ENCODE peak calls at places on chromosomes 13 and 19, in five cellular contexts. One of them, this sample, is unnamed.

GRCh38 chr19:42473686-42474085 is 30.9 kb upstream of the CXCL17 start:
- DNase-seq in LHCN-M2: no peak
- DNase-seq in activated T-helper 2 cell treated with anti-CD3 and anti-CD28 coated beads, Interferon-gamma antibody, Interleukin-2, Interleukin-4, amounts not matched to agents 10 μg/mL and 5 μg/mL and 100 μg/mL, durations not matched to agents 14 hours and 24 hours and 36 hours: no peak
- DNase-seq in T follicular helper cell: no peak
- DNase-seq in caudate nucleus: no peak
- DNase-seq in this sample: no peak

GRCh38 chr19:48970923-48971395 is 5.8 kb downstream of the FTL start:
- DNase-seq in LHCN-M2: no peak
- DNase-seq in activated T-helper 2 cell treated with anti-CD3 and anti-CD28 coated beads, Interferon-gamma antibody, Interleukin-2, Interleukin-4, amounts not matched to agents 10 μg/mL and 5 μg/mL and 100 μg/mL, durations not matched to agents 14 hours and 24 hours and 36 hours: peak
- DNase-seq in T follicular helper cell: peak
- DNase-seq in caudate nucleus: peak
- DNase-seq in this sample: peak

GRCh38 chr19:34104099-34104498 is 68.2 kb upstream of the LSM14A start:
- DNase-seq in LHCN-M2: no peak
- DNase-seq in activated T-helper 2 cell treated with anti-CD3 and anti-CD28 coated beads, Interferon-gamma antibody, Interleukin-2, Interleukin-4, amounts not matched to agents 10 μg/mL and 5 μg/mL and 100 μg/mL, durations not matched to agents 14 hours and 24 hours and 36 hours: no peak
- DNase-seq in T follicular helper cell: no peak
- DNase-seq in caudate nucleus: no peak
- DNase-seq in this sample: no peak

GRCh38 chr13:39259371-39259770 is 221.1 kb downstream of the NHLRC3 start:
- DNase-seq in LHCN-M2: no peak
- DNase-seq in activated T-helper 2 cell treated with anti-CD3 and anti-CD28 coated beads, Interferon-gamma antibody, Interleukin-2, Interleukin-4, amounts not matched to agents 10 μg/mL and 5 μg/mL and 100 μg/mL, durations not matched to agents 14 hours and 24 hours and 36 hours: no peak
- DNase-seq in T follicular helper cell: no peak
- DNase-seq in caudate nucleus: no peak
- DNase-seq in this sample: peak

GRCh38 chr19:2488405-2488941 is 12.5 kb downstream of the GADD45B start:
- DNase-seq in LHCN-M2: no peak
- DNase-seq in activated T-helper 2 cell treated with anti-CD3 and anti-CD28 coated beads, Interferon-gamma antibody, Interleukin-2, Interleukin-4, amounts not matched to agents 10 μg/mL and 5 μg/mL and 100 μg/mL, durations not matched to agents 14 hours and 24 hours and 36 hours: no peak
- DNase-seq in T follicular helper cell: no peak
- DNase-seq in caudate nucleus: no peak
- DNase-seq in this sample: no peak

GRCh38 chr19:58123354-58123753 is 25.3 kb upstream of the ZSCAN18 start:
- DNase-seq in LHCN-M2: peak
- DNase-seq in activated T-helper 2 cell treated with anti-CD3 and anti-CD28 coated beads, Interferon-gamma antibody, Interleukin-2, Interleukin-4, amounts not matched to agents 10 μg/mL and 5 μg/mL and 100 μg/mL, durations not matched to agents 14 hours and 24 hours and 36 hours: no peak
- DNase-seq in T follicular helper cell: no peak
- DNase-seq in caudate nucleus: no peak
- DNase-seq in this sample: no peak

GRCh38 chr19:9498183-9498902 is at the start of gene ZNF560:
- DNase-seq in LHCN-M2: no peak
- DNase-seq in activated T-helper 2 cell treated with anti-CD3 and anti-CD28 coated beads, Interferon-gamma antibody, Interleukin-2, Interleukin-4, amounts not matched to agents 10 μg/mL and 5 μg/mL and 100 μg/mL, durations not matched to agents 14 hours and 24 hours and 36 hours: no peak
- DNase-seq in T follicular helper cell: no peak
- DNase-seq in caudate nucleus: no peak
- DNase-seq in this sample: peak

GRCh38 chr19:48511800-48512503 is at the start of gene LMTK3:
- DNase-seq in LHCN-M2: peak
- DNase-seq in activated T-helper 2 cell treated with anti-CD3 and anti-CD28 coated beads, Interferon-gamma antibody, Interleukin-2, Interleukin-4, amounts not matched to agents 10 μg/mL and 5 μg/mL and 100 μg/mL, durations not matched to agents 14 hours and 24 hours and 36 hours: peak
- DNase-seq in T follicular helper cell: peak
- DNase-seq in caudate nucleus: peak
- DNase-seq in this sample: peak

GRCh38 chr19:5038631-5039271 is 69.8 kb downstream of the KDM4B start:
- DNase-seq in LHCN-M2: peak
- DNase-seq in activated T-helper 2 cell treated with anti-CD3 and anti-CD28 coated beads, Interferon-gamma antibody, Interleukin-2, Interleukin-4, amounts not matched to agents 10 μg/mL and 5 μg/mL and 100 μg/mL, durations not matched to agents 14 hours and 24 hours and 36 hours: no peak
- DNase-seq in T follicular helper cell: no peak
- DNase-seq in caudate nucleus: peak
- DNase-seq in this sample: no peak

GRCh38 chr13:20392530-20392929 is 133.1 kb downstream of the CRYL1 start:
- DNase-seq in LHCN-M2: no peak
- DNase-seq in activated T-helper 2 cell treated with anti-CD3 and anti-CD28 coated beads, Interferon-gamma antibody, Interleukin-2, Interleukin-4, amounts not matched to agents 10 μg/mL and 5 μg/mL and 100 μg/mL, durations not matched to agents 14 hours and 24 hours and 36 hours: no peak
- DNase-seq in T follicular helper cell: no peak
- DNase-seq in caudate nucleus: no peak
- DNase-seq in this sample: no peak

GRCh38 chr13:43196171-43196611 is 172.8 kb downstream of the DNAJC15 start:
- DNase-seq in LHCN-M2: peak
- DNase-seq in activated T-helper 2 cell treated with anti-CD3 and anti-CD28 coated beads, Interferon-gamma antibody, Interleukin-2, Interleukin-4, amounts not matched to agents 10 μg/mL and 5 μg/mL and 100 μg/mL, durations not matched to agents 14 hours and 24 hours and 36 hours: no peak
- DNase-seq in T follicular helper cell: no peak
- DNase-seq in caudate nucleus: no peak
- DNase-seq in this sample: no peak

GRCh38 chr19:32615569-32615968 is 34.6 kb downstream of the PDCD5 start:
- DNase-seq in LHCN-M2: no peak
- DNase-seq in activated T-helper 2 cell treated with anti-CD3 and anti-CD28 coated beads, Interferon-gamma antibody, Interleukin-2, Interleukin-4, amounts not matched to agents 10 μg/mL and 5 μg/mL and 100 μg/mL, durations not matched to agents 14 hours and 24 hours and 36 hours: no peak
- DNase-seq in T follicular helper cell: no peak
- DNase-seq in caudate nucleus: no peak
- DNase-seq in this sample: no peak

GRCh38 chr19:10226376-10227214 is 4.5 kb downstream of the S1PR2 start:
- DNase-seq in LHCN-M2: no peak
- DNase-seq in activated T-helper 2 cell treated with anti-CD3 and anti-CD28 coated beads, Interferon-gamma antibody, Interleukin-2, Interleukin-4, amounts not matched to agents 10 μg/mL and 5 μg/mL and 100 μg/mL, durations not matched to agents 14 hours and 24 hours and 36 hours: no peak
- DNase-seq in T follicular helper cell: no peak
- DNase-seq in caudate nucleus: peak
- DNase-seq in this sample: no peak

GRCh38 chr19:50508850-50509190 is 2.2 kb downstream of the JOSD2 start:
- DNase-seq in LHCN-M2: no peak
- DNase-seq in activated T-helper 2 cell treated with anti-CD3 and anti-CD28 coated beads, Interferon-gamma antibody, Interleukin-2, Interleukin-4, amounts not matched to agents 10 μg/mL and 5 μg/mL and 100 μg/mL, durations not matched to agents 14 hours and 24 hours and 36 hours: no peak
- DNase-seq in T follicular helper cell: no peak
- DNase-seq in caudate nucleus: no peak
- DNase-seq in this sample: no peak

GRCh38 chr13:97234742-97235141 is 12.6 kb downstream of the MBNL2 start:
- DNase-seq in LHCN-M2: no peak
- DNase-seq in activated T-helper 2 cell treated with anti-CD3 and anti-CD28 coated beads, Interferon-gamma antibody, Interleukin-2, Interleukin-4, amounts not matched to agents 10 μg/mL and 5 μg/mL and 100 μg/mL, durations not matched to agents 14 hours and 24 hours and 36 hours: no peak
- DNase-seq in T follicular helper cell: no peak
- DNase-seq in caudate nucleus: no peak
- DNase-seq in this sample: no peak

GRCh38 chr19:42088471-42089190 is 12.7 kb downstream of the ZNF574 start:
- DNase-seq in LHCN-M2: peak
- DNase-seq in activated T-helper 2 cell treated with anti-CD3 and anti-CD28 coated beads, Interferon-gamma antibody, Interleukin-2, Interleukin-4, amounts not matched to agents 10 μg/mL and 5 μg/mL and 100 μg/mL, durations not matched to agents 14 hours and 24 hours and 36 hours: no peak
- DNase-seq in T follicular helper cell: no peak
- DNase-seq in caudate nucleus: no peak
- DNase-seq in this sample: no peak

GRCh38 chr13:51785592-51786424 is 18.2 kb downstream of the DHRS12 start:
- DNase-seq in LHCN-M2: peak
- DNase-seq in activated T-helper 2 cell treated with anti-CD3 and anti-CD28 coated beads, Interferon-gamma antibody, Interleukin-2, Interleukin-4, amounts not matched to agents 10 μg/mL and 5 μg/mL and 100 μg/mL, durations not matched to agents 14 hours and 24 hours and 36 hours: no peak
- DNase-seq in T follicular helper cell: no peak
- DNase-seq in caudate nucleus: no peak
- DNase-seq in this sample: no peak

GRCh38 chr13:111911754-111912452 is 155.0 kb upstream of the SOX1 start:
- DNase-seq in LHCN-M2: no peak
- DNase-seq in activated T-helper 2 cell treated with anti-CD3 and anti-CD28 coated beads, Interferon-gamma antibody, Interleukin-2, Interleukin-4, amounts not matched to agents 10 μg/mL and 5 μg/mL and 100 μg/mL, durations not matched to agents 14 hours and 24 hours and 36 hours: no peak
- DNase-seq in T follicular helper cell: no peak
- DNase-seq in caudate nucleus: no peak
- DNase-seq in this sample: no peak

GRCh38 chr19:17718988-17719711 is at the start of gene MAP1S:
- DNase-seq in LHCN-M2: peak
- DNase-seq in activated T-helper 2 cell treated with anti-CD3 and anti-CD28 coated beads, Interferon-gamma antibody, Interleukin-2, Interleukin-4, amounts not matched to agents 10 μg/mL and 5 μg/mL and 100 μg/mL, durations not matched to agents 14 hours and 24 hours and 36 hours: peak
- DNase-seq in T follicular helper cell: peak
- DNase-seq in caudate nucleus: peak
- DNase-seq in this sample: peak

GRCh38 chr13:27667946-27668345 is 46.3 kb downstream of the POLR1D start:
- DNase-seq in LHCN-M2: peak
- DNase-seq in activated T-helper 2 cell treated with anti-CD3 and anti-CD28 coated beads, Interferon-gamma antibody, Interleukin-2, Interleukin-4, amounts not matched to agents 10 μg/mL and 5 μg/mL and 100 μg/mL, durations not matched to agents 14 hours and 24 hours and 36 hours: no peak
- DNase-seq in T follicular helper cell: no peak
- DNase-seq in caudate nucleus: no peak
- DNase-seq in this sample: no peak

GRCh38 chr13:43653980-43654379 is 132.8 kb downstream of the ENOX1 start:
- DNase-seq in LHCN-M2: no peak
- DNase-seq in activated T-helper 2 cell treated with anti-CD3 and anti-CD28 coated beads, Interferon-gamma antibody, Interleukin-2, Interleukin-4, amounts not matched to agents 10 μg/mL and 5 μg/mL and 100 μg/mL, durations not matched to agents 14 hours and 24 hours and 36 hours: no peak
- DNase-seq in T follicular helper cell: no peak
- DNase-seq in caudate nucleus: no peak
- DNase-seq in this sample: no peak